ENCODE peak calls at places on chromosome 22, in four cellular contexts. Y is BJ, A is cardiac muscle cell, K is neural progenitor cell. U is an unnamed sample.

GRCh38 chr22:41491379-41492100 is 22.6 kb downstream of the ACO2 start:
- DNase-seq in Y (no peak), A (peak; percentile 37), K (no peak), U (no peak)

GRCh38 chr22:42613869-42614268 is 814 bp downstream of the POLDIP3 start:
- DNase-seq in Y (no peak), A (peak; percentile 28), K (no peak), U (peak; percentile 40)

GRCh38 chr22:24819941-24820461 is 14.0 kb downstream of the SGSM1 start:
- DNase-seq in Y (no peak), A (peak; percentile 68), K (no peak), U (no peak)

GRCh38 chr22:28706845-28707244 is 27.2 kb upstream of the TTC28 start:
- DNase-seq in Y (no peak), A (no peak), K (no peak), U (no peak)

GRCh38 chr22:27111796-27112195 is 454.4 kb downstream of the MIAT start:
- DNase-seq in Y (no peak), A (no peak), K (no peak), U (no peak)

GRCh38 chr22:46138058-46138797 is 12.1 kb upstream of the PPARA start:
- DNase-seq in Y (no peak), A (no peak), K (no peak), U (no peak)

GRCh38 chr22:46732041-46732379 is 6.0 kb downstream of the CERK start:
- DNase-seq in Y (no peak), A (no peak), K (no peak), U (no peak)

GRCh38 chr22:39717099-39717498 is 146.5 kb downstream of the CACNA1I start:
- DNase-seq in Y (no peak), A (no peak), K (no peak), U (no peak)

GRCh38 chr22:42959472-42960145 is 55.3 kb downstream of the PACSIN2 start:
- DNase-seq in Y (no peak), A (peak; percentile 92), K (no peak), U (peak; percentile 75)

GRCh38 chr22:20549232-20549841 is 41.9 kb downstream of the MED15 start:
- DNase-seq in Y (no peak), A (peak; percentile 59), K (no peak), U (no peak)

GRCh38 chr22:46688949-46689348 is 49.1 kb downstream of the CERK start:
- DNase-seq in Y (no peak), A (no peak), K (no peak), U (no peak)

GRCh38 chr22:47437110-47437509 is 674.7 kb downstream of the TBC1D22A start:
- DNase-seq in Y (no peak), A (no peak), K (no peak), U (no peak)

GRCh38 chr22:42560381-42560780 is 6.6 kb downstream of the SERHL2 start:
- DNase-seq in Y (no peak), A (no peak), K (no peak), U (no peak)

GRCh38 chr22:29108137-29108536 is 35.3 kb downstream of the KREMEN1 start:
- DNase-seq in Y (no peak), A (peak; percentile 70), K (no peak), U (peak; percentile 83)

GRCh38 chr22:29700949-29701927 is 18.6 kb upstream of the CABP7 start:
- DNase-seq in Y (no peak), A (peak; percentile 39), K (peak; percentile 77), U (peak; percentile 47)

GRCh38 chr22:46934746-46935491 is 172.5 kb downstream of the TBC1D22A start:
- DNase-seq in Y (peak; percentile 52), A (peak; percentile 89), K (no peak), U (peak; percentile 97)

GRCh38 chr22:17772249-17772962 is 1.9 kb downstream of the BID start:
- DNase-seq in Y (no peak), A (no peak), K (no peak), U (peak; percentile 29)

GRCh38 chr22:28183078-28183870 is 264.2 kb upstream of the PITPNB start:
- DNase-seq in Y (no peak), A (peak; percentile 17), K (no peak), U (no peak)

GRCh38 chr22:20741634-20742581 is 32.0 kb upstream of the SERPIND1 start:
- DNase-seq in Y (no peak), A (peak; percentile 31), K (peak; percentile 37), U (peak; percentile 35)

GRCh38 chr22:26953380-26953807 is 296.0 kb downstream of the MIAT start:
- DNase-seq in Y (no peak), A (no peak), K (no peak), U (no peak)

GRCh38 chr22:43168416-43169309 is 17.3 kb downstream of the TSPO start:
- DNase-seq in Y (peak; percentile 29), A (peak; percentile 80), K (no peak), U (no peak)

GRCh38 chr22:43481528-43482309 is 69.9 kb downstream of the MPPED1 start:
- DNase-seq in Y (no peak), A (no peak), K (peak; percentile 29), U (no peak)

GRCh38 chr22:28958611-28959010 is 75.2 kb downstream of the ZNRF3 start:
- DNase-seq in Y (no peak), A (peak; percentile 5), K (no peak), U (peak; percentile 81)

GRCh38 chr22:25563757-25564319 is 637 bp upstream of the GRK3 start:
- DNase-seq in Y (no peak), A (no peak), K (peak; percentile 33), U (peak; percentile 20)

GRCh38 chr22:47279337-47279736 is 516.9 kb downstream of the TBC1D22A start:
- DNase-seq in Y (no peak), A (no peak), K (no peak), U (no peak)

GRCh38 chr22:25774575-25775026 is 32.6 kb downstream of the MYO18B start:
- DNase-seq in Y (no peak), A (no peak), K (peak; percentile 71), U (no peak)

GRCh38 chr22:47152938-47153337 is 390.5 kb downstream of the TBC1D22A start:
- DNase-seq in Y (no peak), A (peak; percentile 22), K (no peak), U (no peak)

GRCh38 chr22:24550902-24551229 is 4.1 kb downstream of the GUCD1 start:
- DNase-seq in Y (no peak), A (no peak), K (no peak), U (no peak)

GRCh38 chr22:17920145-17920605 is 104.2 kb downstream of the MICAL3 start:
- DNase-seq in Y (no peak), A (peak; percentile 66), K (peak; percentile 59), U (peak; percentile 76)

GRCh38 chr22:43338766-43339345 is 4.3 kb downstream of the SCUBE1 start:
- DNase-seq in Y (no peak), A (no peak), K (peak; percentile 41), U (no peak)

GRCh38 chr22:35446365-35446764 is 46.4 kb downstream of the MCM5 start:
- DNase-seq in Y (peak; percentile 37), A (peak; percentile 86), K (no peak), U (peak; percentile 93)

GRCh38 chr22:25453557-25453956 is 110.9 kb upstream of the GRK3 start:
- DNase-seq in Y (no peak), A (no peak), K (no peak), U (no peak)

GRCh38 chr22:30472994-30473720 is 1.3 kb upstream of the SEC14L3 start:
- DNase-seq in Y (no peak), A (no peak), K (no peak), U (peak; percentile 35)

DNA sequence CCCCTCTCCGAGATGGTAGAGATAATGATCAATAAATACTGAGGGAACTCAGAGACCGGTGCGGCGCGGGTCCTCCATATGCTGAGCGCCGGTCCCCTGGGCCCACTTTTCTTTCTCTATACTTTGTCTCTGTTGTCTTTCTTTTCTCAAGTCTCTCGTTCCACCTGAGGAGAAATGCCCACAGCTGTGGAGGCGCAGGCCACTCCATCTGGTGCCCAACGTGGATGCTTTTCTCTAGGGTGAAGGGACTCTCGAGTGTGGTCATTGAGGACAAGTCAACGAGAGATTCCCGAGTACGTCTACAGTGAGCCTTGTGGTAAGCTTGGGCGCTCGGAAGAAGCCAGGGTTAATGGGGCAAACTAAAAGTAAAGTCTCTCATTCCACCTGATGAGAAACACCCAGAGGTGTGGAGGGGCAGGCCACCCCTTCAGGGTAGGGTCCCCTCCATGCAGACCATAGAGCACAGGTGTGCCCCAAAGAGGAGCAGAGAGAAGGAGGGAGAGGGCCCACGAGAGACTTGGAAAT is 43.2 kb downstream of the IGLL1 start:
- DNase-seq in Y (no peak), A (no peak), K (no peak), U (no peak)
- H3K4me3 ChIP-seq in Y (no peak overlapping the region), A (no peak overlapping the region), K (no peak overlapping the region), U (no peak overlapping the region)

GRCh38 chr22:38300197-38300945 is 16.9 kb downstream of the CSNK1E start:
- DNase-seq in Y (no peak), A (no peak), K (no peak), U (no peak)
- H3K36me3 ChIP-seq in Y (peaks cover 76% of the 10 kb centered on the region), A (peaks cover 82% of the 10 kb centered on the region), K (no peaks in the 10 kb centered on the region), U (peaks cover 59% of the 10 kb centered on the region)

GRCh38 chr22:23424031-23424430 is 156.1 kb downstream of the IGLL1 start:
- DNase-seq in Y (no peak), A (no peak), K (no peak), U (no peak)
- H3K4me3 ChIP-seq in Y (no peak overlapping the region), A (no peak overlapping the region), K (no peak overlapping the region), U (no peak overlapping the region)

GRCh38 chr22:19069451-19069850 is 52.8 kb downstream of the DGCR2 start:
- DNase-seq in Y (no peak), A (no peak), K (no peak), U (no peak)
- H3K36me3 ChIP-seq in Y (peaks cover 12% of the 10 kb centered on the region), A (peaks cover 29% of the 10 kb centered on the region), K (no peaks in the 10 kb centered on the region), U (peaks cover 27% of the 10 kb centered on the region)

DNA sequence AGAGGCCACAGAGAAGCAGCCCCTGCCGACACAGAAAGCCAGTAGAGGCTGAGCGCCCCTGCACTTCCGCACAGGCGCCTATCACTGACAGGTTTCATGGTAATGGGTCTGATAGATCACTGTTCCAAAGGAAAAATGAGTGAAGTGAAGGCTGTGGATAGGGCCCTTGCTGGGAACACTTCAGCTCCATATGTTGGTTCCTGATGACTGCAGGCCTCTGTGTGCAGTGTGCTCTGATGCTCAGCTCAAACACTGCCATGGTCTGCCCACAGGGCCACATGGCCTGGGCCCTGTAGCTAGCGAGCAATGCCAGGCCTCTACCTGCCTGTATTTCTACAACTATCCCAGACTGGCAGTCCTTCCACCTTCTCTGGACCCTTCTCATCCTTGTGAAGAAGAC is 62.7 kb upstream of the CLTCL1 start:
- DNase-seq in Y (no peak), A (no peak), K (no peak), U (no peak)
- H3K4me3 ChIP-seq in Y (no peak overlapping the region), A (no peak overlapping the region), K (no peak overlapping the region), U (no peak overlapping the region)

GRCh38 chr22:22714600-22715361 is 70.4 kb downstream of the GGTLC2 start:
- DNase-seq in Y (no peak), A (no peak), K (no peak), U (no peak)
- H3K36me3 ChIP-seq in Y (no peaks in the 10 kb centered on the region), A (no peaks in the 10 kb centered on the region), K (no peaks in the 10 kb centered on the region), U (no peaks in the 10 kb centered on the region)

GRCh38 chr22:44752285-44753188 is at the start of gene ARHGAP8:
- DNase-seq in Y (no peak), A (no peak), K (peak; percentile 38), U (no peak)
- H3K4me3 ChIP-seq in Y (no peak within 1 kb of the TSS), A (peak within 1 kb of the TSS; percentile 47), K (peak within 1 kb of the TSS; percentile 55), U (peak within 1 kb of the TSS; percentile 71)

GRCh38 chr22:36756746-36757607 is 18.9 kb downstream of the IFT27 start:
- DNase-seq in Y (no peak), A (no peak), K (no peak), U (no peak)

GRCh38 chr22:36753120-36753802 is 22.7 kb downstream of the IFT27 start:
- DNase-seq in Y (no peak), A (no peak), K (no peak), U (peak; percentile 74)

GRCh38 chr22:36756031-36756430 is 19.9 kb downstream of the IFT27 start:
- DNase-seq in Y (no peak), A (no peak), K (no peak), U (no peak)

GRCh38 chr22:36753916-36754315 is 22.0 kb downstream of the IFT27 start:
- DNase-seq in Y (no peak), A (no peak), K (no peak), U (no peak)

GRCh38 chr22:36755316-36755715 is 20.6 kb downstream of the IFT27 start:
- DNase-seq in Y (no peak), A (no peak), K (no peak), U (no peak)
- H3K36me3 ChIP-seq in Y (no peaks in the 10 kb centered on the region), A (no peaks in the 10 kb centered on the region), K (no peaks in the 10 kb centered on the region), U (no peaks in the 10 kb centered on the region)

U was measured in bronchial epithelial cell.